ENCODE peak calls at places on chromosomes 6 and 20, in nine cellular contexts. I, X, G, F, R, C, W, O and E are unnamed samples.

GRCh38 chr6:138038148-138038870 is 68.9 kb downstream of the PERP start:
- DNase-seq in O (no peak), X (no peak), C (no peak), I (no peak), W (no peak), R (no peak), F (no peak), G (no peak), E (no peak)

GRCh38 chr6:79071547-79071946 is 6.5 kb downstream of the PHIP start:
- DNase-seq in I (no peak), X (no peak), F (no peak), O (no peak), W (no peak), G (no peak), R (no peak), C (no peak), E (no peak)

GRCh38 chr6:164106345-164106769 is 691.8 kb downstream of the QKI start:
- DNase-seq in O (no peak), W (no peak), G (peak; percentile 22), X (peak; percentile 79), C (no peak), R (no peak), I (no peak), F (no peak), E (peak; percentile 69)

GRCh38 chr6:120005292-120005976 is 655.9 kb upstream of the MAN1A1 start:
- DNase-seq in X (no peak), G (no peak), C (no peak), I (no peak), F (no peak), O (no peak), R (no peak), W (peak; percentile 8), E (no peak)

GRCh38 chr6:154909821-154910220 is 85.3 kb upstream of the TIAM2 start:
- DNase-seq in R (no peak), C (no peak), O (peak; percentile 25), X (no peak), G (peak; percentile 50), I (peak; percentile 27), W (no peak), F (no peak), E (peak; percentile 45)

GRCh38 chr20:8527998-8528397 is 395.9 kb downstream of the PLCB1 start:
- DNase-seq in I (peak; percentile 82), R (no peak), C (peak; percentile 51), X (no peak), W (no peak), O (peak; percentile 95), G (peak; percentile 85), F (no peak), E (no peak)

GRCh38 chr6:84422380-84422968 is 195.0 kb upstream of the CEP162 start:
- DNase-seq in R (peak; percentile 23), X (peak; percentile 15), I (peak; percentile 79), W (peak; percentile 17), F (peak; percentile 65), G (peak; percentile 3), O (peak; percentile 41), C (peak; percentile 15), E (peak; percentile 82)

GRCh38 chr6:109296305-109296915 is 85.9 kb downstream of the CD164 start:
- DNase-seq in W (no peak), O (no peak), F (no peak), I (no peak), G (no peak), R (no peak), X (no peak), C (no peak), E (no peak)

GRCh38 chr6:161067749-161068148 is 76.2 kb downstream of the MAP3K4 start:
- DNase-seq in G (no peak), O (no peak), C (no peak), X (no peak), I (no peak), W (no peak), F (no peak), R (no peak), E (no peak)

GRCh38 chr20:51574248-51575033 is 31.9 kb upstream of the NFATC2 start:
- DNase-seq in I (no peak), W (no peak), R (no peak), G (no peak), C (no peak), X (no peak), F (no peak), O (no peak), E (no peak)

GRCh38 chr20:63434599-63435378 is 37.7 kb downstream of the KCNQ2 start:
- DNase-seq in O (peak; percentile 18), G (peak; percentile 11), R (no peak), X (peak; percentile 23), I (peak; percentile 30), C (no peak), W (peak; percentile 77), F (peak; percentile 75), E (peak; percentile 78)
- TF ChIP-seq CTCF in O (peak; percentile 49), G (peak; percentile 58), R (peak; percentile 82), X (peak; percentile 80), I (peak; percentile 38), C (peak; percentile 52), W (peak; percentile 95), F (peak; percentile 83), E (peak; percentile 91)

DNA sequence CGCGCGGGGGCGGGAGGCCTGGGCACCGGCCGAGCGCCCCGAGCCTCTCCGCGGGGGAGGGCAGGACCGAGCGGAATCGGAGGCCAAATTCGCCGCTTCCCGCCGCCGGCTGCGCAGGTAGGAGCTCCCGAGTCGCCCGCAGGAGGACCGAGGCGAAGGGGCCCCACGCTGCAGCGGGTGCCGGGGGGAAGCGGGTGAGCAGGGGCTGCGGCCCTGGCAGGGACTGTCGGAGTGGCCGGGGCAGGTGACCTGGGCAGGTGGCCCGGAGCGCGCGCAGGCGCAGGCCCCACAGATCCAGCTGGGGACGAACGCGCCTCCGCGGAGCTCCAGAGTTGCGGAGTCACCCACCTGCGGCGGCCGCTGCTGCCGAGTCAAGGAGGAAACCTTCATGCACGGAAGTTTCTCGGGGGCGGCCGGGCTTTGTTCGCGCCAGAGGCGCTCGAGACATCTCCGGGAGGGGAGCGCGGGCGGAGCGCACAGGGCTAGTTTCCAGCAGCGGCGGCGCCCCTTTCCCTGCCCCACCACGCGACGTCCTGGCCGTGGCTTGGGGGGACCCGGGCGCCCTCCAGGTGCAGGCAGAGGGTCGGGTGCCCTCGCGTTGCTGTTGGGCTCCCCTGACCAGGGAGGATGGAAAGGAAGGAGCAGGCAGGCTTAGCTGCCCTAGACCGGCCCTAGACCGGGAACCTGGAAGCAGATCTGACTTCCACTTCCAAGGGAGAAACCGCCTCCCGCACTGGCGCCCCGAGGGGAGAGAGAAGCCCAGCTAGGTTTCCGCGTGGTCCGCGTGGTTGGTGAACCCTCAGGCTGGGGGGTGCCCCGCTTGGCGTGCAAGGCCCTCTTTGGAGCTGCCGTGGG is 590 bp downstream of the SLCO4A1 start:
- DNase-seq in X (no peak), G (peak; percentile 8), I (peak; percentile 8), O (peak; percentile 4), C (no peak), R (no peak), W (no peak), F (no peak), E (peak; percentile 59)
- H3K4me3 ChIP-seq in X (peak overlapping the region; percentile 62), G (peak overlapping the region; percentile 46), I (peak overlapping the region; percentile 47), O (peak overlapping the region; percentile 49), C (peak overlapping the region; percentile 55), R (peak overlapping the region; percentile 59), W (peak overlapping the region; percentile 65), F (peak overlapping the region; percentile 59), E (peak overlapping the region; percentile 74)

GRCh38 chr6:33958208-33958862 is 154.5 kb upstream of the MLN start:
- DNase-seq in C (no peak), O (no peak), G (no peak), I (no peak), X (no peak), R (no peak), F (peak; percentile 53), W (no peak), E (peak; percentile 81)
- H3K9me3 ChIP-seq in C (no peaks in the 10 kb centered on the region), O (no peaks in the 10 kb centered on the region), G (no peaks in the 10 kb centered on the region), I (no peaks in the 10 kb centered on the region), X (no peaks in the 10 kb centered on the region), R (no peaks in the 10 kb centered on the region), F (no peaks in the 10 kb centered on the region), W (no peaks in the 10 kb centered on the region), E (no peaks in the 10 kb centered on the region)

GRCh38 chr20:37904845-37905244 is 1.9 kb downstream of the VSTM2L start:
- DNase-seq in W (no peak), C (no peak), X (no peak), R (no peak), F (no peak), I (no peak), G (no peak), O (no peak), E (no peak)

GRCh38 chr20:37902504-37903313 is at the start of gene VSTM2L:
- DNase-seq in G (peak; percentile 62), O (peak; percentile 47), R (peak; percentile 82), W (no peak), I (peak; percentile 72), F (peak; percentile 72), X (no peak), C (peak; percentile 16), E (peak; percentile 36)

GRCh38 chr20:37901667-37902503 is 1.0 kb upstream of the VSTM2L start:
- DNase-seq in R (peak; percentile 53), O (peak; percentile 60), C (peak; percentile 3), F (no peak), G (peak; percentile 64), I (peak; percentile 81), W (peak; percentile 63), X (no peak), E (peak; percentile 78)

GRCh38 chr20:37904008-37904675 is 1.2 kb downstream of the VSTM2L start:
- DNase-seq in O (no peak), W (no peak), G (no peak), F (no peak), X (no peak), I (no peak), R (no peak), C (no peak), E (no peak)

GRCh38 chr20:37903317-37904007 is 535 bp downstream of the VSTM2L start:
- DNase-seq in I (no peak), R (no peak), W (no peak), G (no peak), O (no peak), F (no peak), C (no peak), X (no peak), E (no peak)
- TF ChIP-seq CTCF in I (peak; percentile 18), R (peak; percentile 32), W (peak; percentile 91), G (peak; percentile 6), O (peak; percentile 11), F (peak; percentile 38), C (peak; percentile 18), X (peak; percentile 22), E (no peak)

GRCh38 chr20:46683939-46684750 is 5.1 kb downstream of the TP53RK start:
- DNase-seq in I (peak; percentile 87), R (peak; percentile 80), X (peak; percentile 38), C (peak; percentile 44), W (no peak), F (peak; percentile 75), O (peak; percentile 80), G (peak; percentile 52), E (peak; percentile 89)

GRCh38 chr20:46681032-46681854 is 8.0 kb downstream of the TP53RK start:
- DNase-seq in W (peak; percentile 61), I (peak; percentile 58), X (peak; percentile 40), F (no peak), G (no peak), C (no peak), R (peak; percentile 48), O (peak; percentile 44), E (peak; percentile 71)

GRCh38 chr20:46683068-46683477 is 6.2 kb downstream of the TP53RK start:
- DNase-seq in I (no peak), X (no peak), C (no peak), R (no peak), G (no peak), W (no peak), O (no peak), F (no peak), E (no peak)

GRCh38 chr20:46682063-46682821 is 7.0 kb downstream of the TP53RK start:
- DNase-seq in C (no peak), I (no peak), R (no peak), X (no peak), W (no peak), G (no peak), F (no peak), O (no peak), E (no peak)

GRCh38 chr20:46683620-46683938 is 5.7 kb downstream of the TP53RK start:
- DNase-seq in O (no peak), I (no peak), F (no peak), X (no peak), C (no peak), G (no peak), W (no peak), R (no peak), E (no peak)
- H3K4me3 ChIP-seq in O (peak overlapping the region; percentile 71), I (peak overlapping the region; percentile 64), F (peak overlapping the region; percentile 37), X (peak overlapping the region; percentile 37), C (peak overlapping the region; percentile 61), G (peak overlapping the region; percentile 68), W (no peak overlapping the region), R (peak overlapping the region; percentile 49), E (peak overlapping the region; percentile 84)